ENCODE peak calls at places on chromosomes 11 and 22, in seven cellular contexts. J is GM12891, M is SK-N-SH, V is K562, Z is GM12878, A is H1, K is HepG2. Q is an unnamed sample.

GRCh38 chr11:1927151-1928037 is 7.9 kb downstream of the TNNT3 start:
- DNase-seq in J (peak; percentile 21), M (peak; percentile 42), V (no peak), Z (no peak), A (no peak), K (no peak), Q (peak; percentile 27)

GRCh38 chr11:111308140-111308539 is 9.8 kb downstream of the POU2AF3 start:
- DNase-seq in J (no peak), M (no peak), V (no peak), Z (no peak), A (no peak), K (peak; percentile 78), Q (no peak)

GRCh38 chr11:106585061-106585460 is 433.2 kb downstream of the GUCY1A2 start:
- DNase-seq in J (no peak), M (peak; percentile 1), V (no peak), Z (no peak), A (no peak), K (peak; percentile 20), Q (no peak)

GRCh38 chr11:19642759-19643158 is 69.9 kb upstream of the NAV2 start:
- DNase-seq in J (no peak), M (no peak), V (no peak), Z (no peak), A (no peak), K (no peak), Q (no peak)

GRCh38 chr11:2586793-2587131 is 113.0 kb downstream of the KCNQ1OT1 start:
- DNase-seq in J (no peak), M (peak; percentile 16), V (no peak), Z (no peak), A (no peak), K (no peak), Q (peak; percentile 0)

GRCh38 chr11:90803366-90803765 is 580.5 kb upstream of the CHORDC1 start:
- DNase-seq in J (no peak), M (no peak), V (no peak), Z (no peak), A (no peak), K (no peak), Q (no peak)

GRCh38 chr11:111772535-111772934 is 6.3 kb upstream of the PPP2R1B start:
- DNase-seq in J (no peak), M (no peak), V (no peak), Z (no peak), A (no peak), K (no peak), Q (no peak)

GRCh38 chr11:29554000-29554399 is 462.8 kb downstream of the KCNA4 start:
- DNase-seq in J (no peak), M (no peak), V (no peak), Z (no peak), A (no peak), K (no peak), Q (no peak)

GRCh38 chr22:27760474-27760873 is 41.1 kb downstream of the MN1 start:
- DNase-seq in J (no peak), M (no peak), V (peak; percentile 16), Z (no peak), A (no peak), K (no peak), Q (no peak)

GRCh38 chr11:65663634-65664200 is 1.0 kb upstream of the RELA start:
- DNase-seq in J (no peak), M (peak; percentile 72), V (peak; percentile 66), Z (no peak), A (no peak), K (no peak), Q (no peak)

GRCh38 chr11:64141081-64141783 is 24.7 kb downstream of the MACROD1 start:
- DNase-seq in J (no peak), M (peak; percentile 71), V (no peak), Z (no peak), A (no peak), K (no peak), Q (no peak)

GRCh38 chr11:48017105-48017874 is 36.9 kb downstream of the PTPRJ start:
- DNase-seq in J (no peak), M (no peak), V (no peak), Z (no peak), A (no peak), K (no peak), Q (no peak)

GRCh38 chr22:39144101-39144815 is 8.2 kb downstream of the CBX7 start:
- DNase-seq in J (peak; percentile 67), M (no peak), V (no peak), Z (peak; percentile 56), A (no peak), K (no peak), Q (peak; percentile 66)

GRCh38 chr11:36509694-36510566 is at the start of gene TRAF6:
- DNase-seq in J (peak; percentile 88), M (peak; percentile 95), V (peak; percentile 86), Z (no peak), A (peak; percentile 98), K (peak; percentile 71), Q (peak; percentile 80)

GRCh38 chr11:20407344-20407743 is 19.8 kb downstream of the PRMT3 start:
- DNase-seq in J (no peak), M (no peak), V (no peak), Z (no peak), A (no peak), K (no peak), Q (no peak)

GRCh38 chr11:129842138-129842537 is 26.5 kb downstream of the TMEM45B start:
- DNase-seq in J (no peak), M (no peak), V (no peak), Z (no peak), A (no peak), K (no peak), Q (no peak)

GRCh38 chr11:84722583-84723108 is 904.5 kb downstream of the DLG2 start:
- DNase-seq in J (no peak), M (no peak), V (no peak), Z (no peak), A (no peak), K (no peak), Q (no peak)

GRCh38 chr11:10122337-10123197 is 171.5 kb downstream of the SBF2 start:
- DNase-seq in J (no peak), M (no peak), V (no peak), Z (no peak), A (no peak), K (no peak), Q (no peak)

GRCh38 chr11:56705784-56706396 is 7.0 kb downstream of the OR9G1 start:
- DNase-seq in J (no peak), M (no peak), V (no peak), Z (no peak), A (no peak), K (no peak), Q (no peak)

GRCh38 chr11:122882809-122883681 is 486 bp downstream of the JHY start:
- DNase-seq in J (peak; percentile 35), M (peak; percentile 86), V (peak; percentile 8), Z (no peak), A (peak; percentile 78), K (peak; percentile 7), Q (peak; percentile 32)

GRCh38 chr22:34057726-34058125 is 137.4 kb upstream of the LARGE1 start:
- DNase-seq in J (no peak), M (no peak), V (no peak), Z (no peak), A (no peak), K (no peak), Q (no peak)

DNA sequence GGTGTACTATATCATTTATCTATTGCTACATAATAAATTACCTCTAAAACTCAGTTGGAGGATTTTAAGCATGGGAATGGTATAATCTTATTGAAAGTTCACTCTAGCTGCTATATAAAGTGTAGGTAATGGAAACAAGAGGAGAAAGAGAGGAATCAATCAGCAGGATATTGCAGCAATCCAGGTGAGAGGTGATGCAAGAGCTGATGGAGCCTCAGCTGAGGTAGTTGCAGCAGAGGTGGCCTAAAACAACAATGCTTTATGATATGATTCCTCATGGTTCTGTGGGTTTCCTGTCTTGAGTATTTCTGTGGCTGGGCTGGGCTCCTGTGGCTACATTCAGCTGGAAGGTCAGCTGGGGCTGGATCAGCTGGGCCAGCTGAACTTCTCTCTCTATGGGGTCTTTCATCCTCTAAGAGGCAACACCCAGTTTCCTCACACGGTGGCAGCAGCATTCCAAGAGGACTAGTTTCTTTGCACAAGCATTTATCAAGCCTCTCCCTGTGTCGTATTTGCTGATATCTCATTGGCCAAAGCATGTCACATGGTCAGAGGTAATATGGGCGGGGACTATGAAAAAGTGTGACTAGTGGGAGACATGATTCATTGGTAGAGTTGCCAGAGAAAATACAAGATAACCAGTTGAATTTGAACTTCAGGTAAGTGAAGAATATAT is 135.4 kb upstream of the LARGE1 start:
- DNase-seq in J (no peak), M (peak; percentile 32), V (peak; percentile 34), Z (no peak), A (peak; percentile 87), K (peak; percentile 62), Q (no peak)
- TF ChIP-seq TAF1 in J (no peak), M (no peak), V (no peak), Z (no peak), A (no peak), K (no peak), Q (no peak)

DNA sequence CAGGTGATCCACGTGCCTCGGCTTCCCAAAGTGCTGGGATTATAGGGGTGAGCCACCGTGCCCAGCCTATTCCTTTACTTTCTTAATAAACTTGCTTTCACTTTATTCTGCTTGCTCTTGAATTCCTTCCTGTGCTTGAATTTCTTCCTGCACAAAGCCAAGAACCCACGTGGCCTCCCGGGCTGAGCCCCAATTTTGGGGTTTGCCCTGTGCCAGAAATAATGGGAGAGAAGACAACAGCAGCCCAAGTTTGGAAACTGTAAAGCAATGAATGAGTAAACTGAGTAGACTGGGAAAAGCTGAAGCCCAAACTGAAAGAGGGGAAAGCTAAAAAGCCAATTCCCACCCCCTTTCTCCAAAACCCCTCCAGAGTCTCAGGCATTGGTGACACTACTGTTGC is 136.4 kb downstream of the NECTIN1 start:
- DNase-seq in J (no peak), M (no peak), V (no peak), Z (no peak), A (no peak), K (no peak), Q (no peak)
- TF ChIP-seq POLR2AphosphoS5 in J (no peak), M (no peak), V (no peak), Z (no peak), A (no peak), K (no peak), Q (no peak)

GRCh38 chr11:117419915-117420485 is 92.3 kb downstream of the CEP164 start:
- DNase-seq in J (no peak), M (no peak), V (no peak), Z (no peak), A (no peak), K (no peak), Q (no peak)

GRCh38 chr11:117418685-117419084 is 91.0 kb downstream of the CEP164 start:
- DNase-seq in J (no peak), M (no peak), V (no peak), Z (no peak), A (no peak), K (peak; percentile 12), Q (no peak)

GRCh38 chr11:117420598-117420997 is 92.9 kb downstream of the CEP164 start:
- DNase-seq in J (no peak), M (no peak), V (no peak), Z (no peak), A (no peak), K (no peak), Q (no peak)

GRCh38 chr11:117417856-117418255 is 90.2 kb downstream of the CEP164 start:
- DNase-seq in J (no peak), M (no peak), V (no peak), Z (no peak), A (no peak), K (no peak), Q (no peak)

GRCh38 chr11:117419136-117419914 is 91.7 kb downstream of the CEP164 start:
- DNase-seq in J (no peak), M (no peak), V (no peak), Z (no peak), A (no peak), K (no peak), Q (no peak)
- TF ChIP-seq TAF1 in J (no peak), M (no peak), V (no peak), Z (no peak), A (no peak), K (no peak), Q (no peak)

GRCh38 chr11:102026217-102026616 is 21.0 kb upstream of the CFAP300 start:
- DNase-seq in J (no peak), M (no peak), V (no peak), Z (no peak), A (no peak), K (no peak), Q (no peak)
- TF ChIP-seq POLR2AphosphoS5 in J (no peak), M (no peak), V (no peak), Z (no peak), A (no peak), K (no peak), Q (no peak)

Q was measured in GM12892.